ENCODE peak calls at places on chromosome 3, in six cellular contexts. P is right cardiac atrium, J is MM.1S, D is T47D, C is pulmonary artery endothelial cell, O is left ventricle myocardium inferior. A is an unnamed sample.

GRCh38 chr3:138615462-138615861 is 6.9 kb downstream of the FAIM start:
- DNase-seq in P (no peak), J (no peak), D (no peak), C (no peak), O (no peak), A (no peak)

GRCh38 chr3:34646911-34647465 is 848.6 kb downstream of the PDCD6IP start:
- DNase-seq in P (no peak), J (peak; percentile 7), D (no peak), C (no peak), O (no peak), A (no peak)

GRCh38 chr3:4613366-4613765 is 120.2 kb downstream of the ITPR1 start:
- DNase-seq in P (no peak), J (no peak), D (no peak), C (no peak), O (no peak), A (no peak)

GRCh38 chr3:26118165-26118564 is 328.3 kb downstream of the OXSM start:
- DNase-seq in P (no peak), J (peak; percentile 67), D (no peak), C (no peak), O (no peak), A (no peak)

GRCh38 chr3:195908439-195909293 is at the start of gene TNK2:
- DNase-seq in P (peak; percentile 73), J (peak; percentile 58), D (peak; percentile 78), C (no peak), O (no peak), A (no peak)

GRCh38 chr3:1693145-1693544 is 405.5 kb upstream of the CNTN4 start:
- DNase-seq in P (no peak), J (no peak), D (no peak), C (no peak), O (no peak), A (no peak)

GRCh38 chr3:14536055-14536815 is 3.9 kb downstream of the GRIP2 start:
- DNase-seq in P (no peak), J (no peak), D (no peak), C (no peak), O (no peak), A (no peak)

GRCh38 chr3:189100866-189101265 is 70.9 kb upstream of the TPRG1 start:
- DNase-seq in P (no peak), J (no peak), D (no peak), C (no peak), O (no peak), A (no peak)

GRCh38 chr3:123706871-123707270 is 122.0 kb upstream of the HACD2 start:
- DNase-seq in P (no peak), J (no peak), D (no peak), C (no peak), O (no peak), A (no peak)

GRCh38 chr3:119463171-119464169 is at the start of gene TMEM39A:
- DNase-seq in P (peak; percentile 100), J (peak; percentile 100), D (peak; percentile 96), C (peak; percentile 96), O (peak; percentile 100), A (peak; percentile 96)